ENCODE peak calls at places on chromosomes 7 and 10, in ten cellular contexts. One of them, this sample, is unnamed.

GRCh38 chr10:44008270-44008916 is 359.7 kb upstream of the ZNF32 start:
- DNase-seq in A549: peak; percentile 7
- DNase-seq in endothelial cell: no peak
- DNase-seq in Peyer's patch: no peak
- DNase-seq in HFF-Myc: no peak
- DNase-seq in HL-60: no peak
- DNase-seq in adrenal gland: no peak
- DNase-seq in lower lobe of right lung: no peak
- DNase-seq in AG10803: peak; percentile 33
- DNase-seq in mesothelial cell of epicardium: no peak
- DNase-seq in this sample: peak; percentile 60

GRCh38 chr7:105811189-105811847 is 65.1 kb downstream of the ATXN7L1 start:
- DNase-seq in A549: no peak
- DNase-seq in endothelial cell: no peak
- DNase-seq in Peyer's patch: no peak
- DNase-seq in HFF-Myc: no peak
- DNase-seq in HL-60: no peak
- DNase-seq in adrenal gland: no peak
- DNase-seq in lower lobe of right lung: no peak
- DNase-seq in AG10803: no peak
- DNase-seq in mesothelial cell of epicardium: no peak
- DNase-seq in this sample: no peak

GRCh38 chr10:15860692-15861201 is 440 bp upstream of the MINDY3 start:
- DNase-seq in A549: no peak
- DNase-seq in endothelial cell: no peak
- DNase-seq in Peyer's patch: no peak
- DNase-seq in HFF-Myc: no peak
- DNase-seq in HL-60: no peak
- DNase-seq in adrenal gland: no peak
- DNase-seq in lower lobe of right lung: no peak
- DNase-seq in AG10803: no peak
- DNase-seq in mesothelial cell of epicardium: no peak
- DNase-seq in this sample: peak; percentile 7

GRCh38 chr10:62016477-62017140 is 115.1 kb downstream of the ARID5B start:
- DNase-seq in A549: no peak
- DNase-seq in endothelial cell: no peak
- DNase-seq in Peyer's patch: no peak
- DNase-seq in HFF-Myc: no peak
- DNase-seq in HL-60: no peak
- DNase-seq in adrenal gland: no peak
- DNase-seq in lower lobe of right lung: no peak
- DNase-seq in AG10803: peak; percentile 85
- DNase-seq in mesothelial cell of epicardium: no peak
- DNase-seq in this sample: peak; percentile 34

GRCh38 chr10:90484518-90484917 is 373.3 kb downstream of the HTR7 start:
- DNase-seq in A549: no peak
- DNase-seq in endothelial cell: no peak
- DNase-seq in Peyer's patch: no peak
- DNase-seq in HFF-Myc: no peak
- DNase-seq in HL-60: no peak
- DNase-seq in adrenal gland: no peak
- DNase-seq in lower lobe of right lung: no peak
- DNase-seq in AG10803: no peak
- DNase-seq in mesothelial cell of epicardium: no peak
- DNase-seq in this sample: peak; percentile 42

GRCh38 chr10:23106508-23106907 is 11.1 kb downstream of the MSRB2 start:
- DNase-seq in A549: no peak
- DNase-seq in endothelial cell: no peak
- DNase-seq in Peyer's patch: no peak
- DNase-seq in HFF-Myc: no peak
- DNase-seq in HL-60: no peak
- DNase-seq in adrenal gland: no peak
- DNase-seq in lower lobe of right lung: no peak
- DNase-seq in AG10803: no peak
- DNase-seq in mesothelial cell of epicardium: no peak
- DNase-seq in this sample: no peak

GRCh38 chr7:32068411-32068905 is 1.7 kb downstream of the PDE1C start:
- DNase-seq in A549: no peak
- DNase-seq in endothelial cell: no peak
- DNase-seq in Peyer's patch: no peak
- DNase-seq in HFF-Myc: no peak
- DNase-seq in HL-60: no peak
- DNase-seq in adrenal gland: no peak
- DNase-seq in lower lobe of right lung: no peak
- DNase-seq in AG10803: no peak
- DNase-seq in mesothelial cell of epicardium: no peak
- DNase-seq in this sample: no peak

GRCh38 chr7:117427258-117427701 is at the start of gene ASZ1:
- DNase-seq in A549: no peak
- DNase-seq in endothelial cell: no peak
- DNase-seq in Peyer's patch: no peak
- DNase-seq in HFF-Myc: no peak
- DNase-seq in HL-60: no peak
- DNase-seq in adrenal gland: no peak
- DNase-seq in lower lobe of right lung: peak; percentile 45
- DNase-seq in AG10803: no peak
- DNase-seq in mesothelial cell of epicardium: no peak
- DNase-seq in this sample: no peak

GRCh38 chr7:102916426-102916825 is 3.6 kb downstream of the LRRC17 start:
- DNase-seq in A549: no peak
- DNase-seq in endothelial cell: no peak
- DNase-seq in Peyer's patch: no peak
- DNase-seq in HFF-Myc: peak; percentile 41
- DNase-seq in HL-60: no peak
- DNase-seq in adrenal gland: no peak
- DNase-seq in lower lobe of right lung: no peak
- DNase-seq in AG10803: peak; percentile 66
- DNase-seq in mesothelial cell of epicardium: no peak
- DNase-seq in this sample: peak; percentile 92

GRCh38 chr7:95642173-95642572 is 45.9 kb upstream of the PDK4 start:
- DNase-seq in A549: no peak
- DNase-seq in endothelial cell: no peak
- DNase-seq in Peyer's patch: no peak
- DNase-seq in HFF-Myc: no peak
- DNase-seq in HL-60: no peak
- DNase-seq in adrenal gland: no peak
- DNase-seq in lower lobe of right lung: no peak
- DNase-seq in AG10803: no peak
- DNase-seq in mesothelial cell of epicardium: no peak
- DNase-seq in this sample: peak; percentile 63

GRCh38 chr7:25054849-25055248 is 70.2 kb downstream of the CYCS start:
- DNase-seq in A549: no peak
- DNase-seq in endothelial cell: no peak
- DNase-seq in Peyer's patch: no peak
- DNase-seq in HFF-Myc: no peak
- DNase-seq in HL-60: no peak
- DNase-seq in adrenal gland: no peak
- DNase-seq in lower lobe of right lung: no peak
- DNase-seq in AG10803: no peak
- DNase-seq in mesothelial cell of epicardium: no peak
- DNase-seq in this sample: no peak
- TF ChIP-seq CTCF in A549: no peak
- TF ChIP-seq CTCF in endothelial cell: no peak
- TF ChIP-seq CTCF in Peyer's patch: no peak
- TF ChIP-seq CTCF in HFF-Myc: no peak
- TF ChIP-seq CTCF in HL-60: no peak
- TF ChIP-seq CTCF in adrenal gland: no peak
- TF ChIP-seq CTCF in lower lobe of right lung: no peak
- TF ChIP-seq CTCF in AG10803: no peak
- TF ChIP-seq CTCF in mesothelial cell of epicardium: no peak
- TF ChIP-seq CTCF in this sample: no peak

DNA sequence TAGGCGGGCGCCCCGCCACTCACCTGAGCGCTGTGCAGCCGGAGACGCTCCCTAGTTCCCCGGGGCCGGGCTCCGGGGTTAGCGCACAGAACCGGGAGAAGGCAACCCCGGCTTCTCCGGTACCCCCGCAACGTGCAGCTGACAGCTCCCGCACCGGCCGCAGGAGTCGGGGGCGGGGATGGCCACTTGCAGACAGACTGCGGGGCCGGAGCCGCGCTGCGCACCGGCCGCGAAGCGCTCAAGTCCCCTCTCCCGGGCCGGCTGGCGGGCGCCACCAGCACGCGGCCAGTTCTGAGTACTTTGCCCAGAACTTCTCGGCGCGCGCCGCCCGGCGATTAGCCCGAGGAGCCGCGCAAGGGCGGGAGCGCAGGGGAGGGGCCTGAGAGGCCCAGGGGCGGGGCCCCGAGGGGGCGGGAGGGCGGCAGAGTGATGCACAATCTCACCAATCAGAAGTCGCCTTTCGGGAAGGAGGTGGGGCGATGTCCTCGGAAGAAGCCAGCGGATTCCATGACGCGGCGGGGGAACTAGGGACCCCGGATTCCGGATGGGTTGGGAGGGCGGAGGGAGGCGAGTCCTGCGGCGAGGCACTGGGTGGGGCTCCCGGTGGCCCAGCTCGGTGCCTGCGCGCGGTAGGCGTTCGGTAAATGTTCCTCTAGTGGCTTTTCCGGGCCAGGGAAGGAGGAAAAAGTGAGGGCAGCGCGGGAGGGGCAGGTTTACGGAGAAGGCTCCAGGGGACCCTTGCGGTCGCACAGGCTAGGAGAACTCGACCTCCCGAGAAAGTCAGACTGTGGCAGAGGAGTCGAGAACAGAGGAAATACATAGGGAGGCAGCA is at the start of gene OSBPL3:
- DNase-seq in A549: peak; percentile 79
- DNase-seq in endothelial cell: peak; percentile 94
- DNase-seq in Peyer's patch: peak; percentile 98
- DNase-seq in HFF-Myc: no peak
- DNase-seq in HL-60: peak; percentile 88
- DNase-seq in adrenal gland: peak; percentile 87
- DNase-seq in lower lobe of right lung: peak; percentile 95
- DNase-seq in AG10803: peak; percentile 95
- DNase-seq in mesothelial cell of epicardium: peak; percentile 91
- DNase-seq in this sample: peak; percentile 94
- TF ChIP-seq CTCF in A549: no peak
- TF ChIP-seq CTCF in endothelial cell: no peak
- TF ChIP-seq CTCF in Peyer's patch: peak; percentile 4
- TF ChIP-seq CTCF in HFF-Myc: no peak
- TF ChIP-seq CTCF in HL-60: no peak
- TF ChIP-seq CTCF in adrenal gland: no peak
- TF ChIP-seq CTCF in lower lobe of right lung: no peak
- TF ChIP-seq CTCF in AG10803: peak; percentile 2
- TF ChIP-seq CTCF in mesothelial cell of epicardium: no peak
- TF ChIP-seq CTCF in this sample: no peak

GRCh38 chr10:74977072-74977471 is 134.4 kb upstream of the SAMD8 start:
- DNase-seq in A549: no peak
- DNase-seq in endothelial cell: no peak
- DNase-seq in Peyer's patch: no peak
- DNase-seq in HFF-Myc: no peak
- DNase-seq in HL-60: no peak
- DNase-seq in adrenal gland: no peak
- DNase-seq in lower lobe of right lung: no peak
- DNase-seq in AG10803: no peak
- DNase-seq in mesothelial cell of epicardium: no peak
- DNase-seq in this sample: no peak

GRCh38 chr10:74975758-74976157 is 135.7 kb upstream of the SAMD8 start:
- DNase-seq in A549: no peak
- DNase-seq in endothelial cell: no peak
- DNase-seq in Peyer's patch: no peak
- DNase-seq in HFF-Myc: no peak
- DNase-seq in HL-60: no peak
- DNase-seq in adrenal gland: no peak
- DNase-seq in lower lobe of right lung: no peak
- DNase-seq in AG10803: no peak
- DNase-seq in mesothelial cell of epicardium: no peak
- DNase-seq in this sample: no peak

GRCh38 chr10:74977913-74978847 is 133.3 kb upstream of the SAMD8 start:
- DNase-seq in A549: no peak
- DNase-seq in endothelial cell: no peak
- DNase-seq in Peyer's patch: no peak
- DNase-seq in HFF-Myc: no peak
- DNase-seq in HL-60: no peak
- DNase-seq in adrenal gland: no peak
- DNase-seq in lower lobe of right lung: no peak
- DNase-seq in AG10803: no peak
- DNase-seq in mesothelial cell of epicardium: no peak
- DNase-seq in this sample: no peak

GRCh38 chr10:74973993-74974392 is 137.5 kb upstream of the SAMD8 start:
- DNase-seq in A549: no peak
- DNase-seq in endothelial cell: no peak
- DNase-seq in Peyer's patch: no peak
- DNase-seq in HFF-Myc: no peak
- DNase-seq in HL-60: no peak
- DNase-seq in adrenal gland: no peak
- DNase-seq in lower lobe of right lung: no peak
- DNase-seq in AG10803: no peak
- DNase-seq in mesothelial cell of epicardium: no peak
- DNase-seq in this sample: no peak

DNA sequence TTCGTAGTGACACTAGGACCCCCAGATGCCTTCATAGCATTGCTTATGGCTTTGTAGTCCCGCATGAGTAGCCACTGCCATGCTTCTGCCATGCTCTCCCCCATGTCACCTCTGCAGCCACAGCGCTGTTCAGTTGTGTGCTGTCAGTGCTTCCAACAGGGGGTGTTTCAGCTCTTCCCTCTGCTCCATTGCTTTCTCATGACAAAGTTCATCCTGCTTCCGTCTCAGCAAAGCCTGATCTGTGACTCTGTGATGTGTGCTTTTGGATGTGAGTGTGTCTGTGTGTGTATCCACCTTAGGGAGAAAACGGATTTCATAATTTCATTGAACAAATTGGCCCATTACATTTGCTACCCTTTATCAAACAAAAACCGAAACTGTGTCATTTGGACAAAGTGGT is 134.9 kb upstream of the SAMD8 start:
- DNase-seq in A549: no peak
- DNase-seq in endothelial cell: no peak
- DNase-seq in Peyer's patch: no peak
- DNase-seq in HFF-Myc: no peak
- DNase-seq in HL-60: no peak
- DNase-seq in adrenal gland: no peak
- DNase-seq in lower lobe of right lung: no peak
- DNase-seq in AG10803: no peak
- DNase-seq in mesothelial cell of epicardium: no peak
- DNase-seq in this sample: no peak
- TF ChIP-seq CTCF in A549: no peak
- TF ChIP-seq CTCF in endothelial cell: no peak
- TF ChIP-seq CTCF in Peyer's patch: no peak
- TF ChIP-seq CTCF in HFF-Myc: no peak
- TF ChIP-seq CTCF in HL-60: no peak
- TF ChIP-seq CTCF in adrenal gland: no peak
- TF ChIP-seq CTCF in lower lobe of right lung: no peak
- TF ChIP-seq CTCF in AG10803: no peak
- TF ChIP-seq CTCF in mesothelial cell of epicardium: no peak
- TF ChIP-seq CTCF in this sample: no peak

DNA sequence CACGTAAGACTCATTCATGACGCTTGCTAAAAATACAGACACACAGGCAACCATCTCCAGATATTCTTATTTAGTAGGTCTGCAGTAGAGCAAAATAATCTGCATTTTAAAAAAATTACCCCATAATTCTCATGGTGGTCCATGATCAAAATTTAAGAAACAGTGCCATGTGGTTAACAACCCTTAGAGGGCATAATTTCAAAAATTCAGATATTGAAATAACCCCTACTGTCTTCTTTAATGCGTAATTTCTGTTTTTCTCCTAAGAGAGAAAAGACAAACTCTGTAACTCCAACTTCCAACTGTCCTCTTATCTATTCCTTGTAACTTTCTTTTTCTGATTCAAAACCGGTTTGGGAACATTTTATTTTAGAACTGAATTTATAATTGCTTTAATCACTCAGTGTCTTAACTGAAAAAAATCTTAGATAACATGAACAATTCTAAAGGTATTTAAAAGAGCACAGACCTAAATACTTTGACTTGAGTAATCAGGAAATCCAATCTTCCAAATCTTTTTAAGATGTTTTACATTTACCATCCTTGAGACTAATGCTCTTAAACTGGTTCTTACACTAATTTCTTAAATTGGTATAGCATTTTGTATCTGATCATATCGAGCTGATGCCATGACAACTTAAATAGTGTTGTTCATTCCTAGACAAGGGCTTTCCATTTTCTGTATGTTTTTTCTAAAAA is 148.0 kb downstream of the GALNT11 start:
- DNase-seq in A549: no peak
- DNase-seq in endothelial cell: no peak
- DNase-seq in Peyer's patch: no peak
- DNase-seq in HFF-Myc: no peak
- DNase-seq in HL-60: no peak
- DNase-seq in adrenal gland: no peak
- DNase-seq in lower lobe of right lung: no peak
- DNase-seq in AG10803: peak; percentile 2
- DNase-seq in mesothelial cell of epicardium: no peak
- DNase-seq in this sample: no peak
- TF ChIP-seq CTCF in A549: no peak
- TF ChIP-seq CTCF in endothelial cell: no peak
- TF ChIP-seq CTCF in Peyer's patch: no peak
- TF ChIP-seq CTCF in HFF-Myc: no peak
- TF ChIP-seq CTCF in HL-60: no peak
- TF ChIP-seq CTCF in adrenal gland: no peak
- TF ChIP-seq CTCF in lower lobe of right lung: no peak
- TF ChIP-seq CTCF in AG10803: no peak
- TF ChIP-seq CTCF in mesothelial cell of epicardium: peak; percentile 24
- TF ChIP-seq CTCF in this sample: no peak